ENCODE peak calls at places on chromosomes 12 and 14, in four cellular contexts. S is CD8-positive, alpha-beta T cell; F is gastrocnemius medialis; R is lung. M is an unnamed sample.

GRCh38 chr14:103091041-103091882 is 3.3 kb upstream of the EXOC3L4 start:
- DNase-seq in S (peak; percentile 83), F (no peak), R (peak; percentile 53), M (no peak)

GRCh38 chr14:52298795-52299194 is 15.3 kb upstream of the PTGER2 start:
- DNase-seq in S (no peak), F (no peak), R (no peak), M (no peak)

GRCh38 chr12:80299976-80300375 is 144.1 kb upstream of the PTPRQ start:
- DNase-seq in S (no peak), F (no peak), R (no peak), M (no peak)

GRCh38 chr12:96078281-96078761 is 42.9 kb upstream of the LTA4H start:
- DNase-seq in S (no peak), F (peak; percentile 25), R (peak; percentile 38), M (no peak)

GRCh38 chr14:35050652-35051051 is 4.6 kb downstream of the FAM177A1 start:
- DNase-seq in S (no peak), F (peak; percentile 47), R (no peak), M (peak; percentile 32)

GRCh38 chr12:31234955-31235867 is 90.7 kb downstream of the SINHCAF start:
- DNase-seq in S (no peak), F (no peak), R (no peak), M (peak; percentile 41)

GRCh38 chr14:75059642-75060041 is 4.2 kb downstream of the ACYP1 start:
- DNase-seq in S (no peak), F (no peak), R (no peak), M (no peak)

GRCh38 chr14:25351269-25351668 is 301.3 kb upstream of the STXBP6 start:
- DNase-seq in S (no peak), F (no peak), R (no peak), M (no peak)

GRCh38 chr12:11836964-11837286 is 187.5 kb downstream of the ETV6 start:
- DNase-seq in S (no peak), F (no peak), R (no peak), M (no peak)

GRCh38 chr14:98704441-98704840 is 567.6 kb downstream of the BCL11B start:
- DNase-seq in S (peak; percentile 77), F (no peak), R (no peak), M (no peak)

GRCh38 chr12:116592116-116592637 is 33.0 kb downstream of the MAP1LC3B2 start:
- DNase-seq in S (no peak), F (peak; percentile 17), R (peak; percentile 72), M (peak; percentile 89)

GRCh38 chr12:85405781-85406522 is 125.9 kb downstream of the ALX1 start:
- DNase-seq in S (no peak), F (no peak), R (no peak), M (no peak)

GRCh38 chr12:120879102-120879501 is 25.1 kb downstream of the SPPL3 start:
- DNase-seq in S (no peak), F (no peak), R (no peak), M (no peak)

GRCh38 chr14:52703225-52703624 is 3.8 kb upstream of the PSMC6 start:
- DNase-seq in S (no peak), F (no peak), R (peak; percentile 69), M (peak; percentile 89)

DNA sequence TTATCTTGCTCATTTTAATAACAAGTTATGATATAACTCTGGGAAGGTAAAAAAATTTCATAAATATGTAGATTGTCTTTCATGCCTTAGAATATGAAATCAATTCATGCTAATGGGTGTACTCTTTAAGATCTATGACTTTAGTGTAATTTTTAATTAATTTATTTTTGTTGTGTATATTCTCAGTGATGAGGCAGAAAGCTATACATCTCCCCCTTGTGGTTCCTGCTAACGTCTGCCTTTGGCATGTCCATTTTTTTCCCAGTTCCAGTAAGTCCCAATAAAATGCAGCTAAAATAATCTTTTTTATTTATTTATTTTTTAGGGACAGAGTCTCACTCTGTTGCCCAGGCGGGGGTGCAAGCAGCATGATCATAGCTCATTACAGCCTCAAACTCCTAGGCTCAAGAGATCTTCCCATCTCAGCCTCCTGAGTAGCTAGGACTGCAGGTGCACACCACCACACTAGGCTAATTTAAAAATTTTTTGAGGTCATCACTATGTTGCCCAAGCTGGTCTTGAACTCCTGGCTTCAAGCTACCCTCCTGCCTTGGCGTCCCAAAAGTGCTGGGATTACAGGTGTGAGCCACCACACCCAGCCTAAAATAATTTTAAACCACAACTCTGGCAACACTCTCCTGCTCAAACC is 3.3 kb upstream of the CHURC1 start:
- DNase-seq in S (no peak), F (no peak), R (no peak), M (no peak)
- H3K4me3 ChIP-seq in S (no peak overlapping the region), F (no peak overlapping the region), R (no peak overlapping the region), M (no peak overlapping the region)

DNA sequence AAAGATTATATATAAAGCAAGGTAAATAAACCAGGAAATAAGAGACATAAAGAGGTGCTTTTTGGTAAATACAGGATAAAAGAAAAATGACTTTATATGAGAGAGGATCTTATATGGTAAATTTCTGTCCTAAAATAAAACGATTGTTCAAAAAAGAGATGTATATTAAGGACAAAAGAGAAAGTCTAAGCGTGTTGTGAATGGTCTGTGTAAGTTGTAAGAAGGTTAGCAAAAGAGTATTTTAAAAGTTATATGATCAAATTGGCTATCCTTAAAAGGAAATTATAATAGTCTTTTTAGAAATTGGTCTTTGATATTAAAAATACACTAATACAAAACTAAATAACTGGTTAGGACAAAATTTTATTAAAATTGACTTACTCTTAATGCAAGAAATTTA is 14.1 kb upstream of the ACSM4 start:
- DNase-seq in S (no peak), F (no peak), R (no peak), M (no peak)
- H3K9me3 ChIP-seq in S (no peaks in the 10 kb centered on the region), F (no peaks in the 10 kb centered on the region), R (peaks cover 2% of the 10 kb centered on the region), M (peaks cover 9% of the 10 kb centered on the region)

DNA sequence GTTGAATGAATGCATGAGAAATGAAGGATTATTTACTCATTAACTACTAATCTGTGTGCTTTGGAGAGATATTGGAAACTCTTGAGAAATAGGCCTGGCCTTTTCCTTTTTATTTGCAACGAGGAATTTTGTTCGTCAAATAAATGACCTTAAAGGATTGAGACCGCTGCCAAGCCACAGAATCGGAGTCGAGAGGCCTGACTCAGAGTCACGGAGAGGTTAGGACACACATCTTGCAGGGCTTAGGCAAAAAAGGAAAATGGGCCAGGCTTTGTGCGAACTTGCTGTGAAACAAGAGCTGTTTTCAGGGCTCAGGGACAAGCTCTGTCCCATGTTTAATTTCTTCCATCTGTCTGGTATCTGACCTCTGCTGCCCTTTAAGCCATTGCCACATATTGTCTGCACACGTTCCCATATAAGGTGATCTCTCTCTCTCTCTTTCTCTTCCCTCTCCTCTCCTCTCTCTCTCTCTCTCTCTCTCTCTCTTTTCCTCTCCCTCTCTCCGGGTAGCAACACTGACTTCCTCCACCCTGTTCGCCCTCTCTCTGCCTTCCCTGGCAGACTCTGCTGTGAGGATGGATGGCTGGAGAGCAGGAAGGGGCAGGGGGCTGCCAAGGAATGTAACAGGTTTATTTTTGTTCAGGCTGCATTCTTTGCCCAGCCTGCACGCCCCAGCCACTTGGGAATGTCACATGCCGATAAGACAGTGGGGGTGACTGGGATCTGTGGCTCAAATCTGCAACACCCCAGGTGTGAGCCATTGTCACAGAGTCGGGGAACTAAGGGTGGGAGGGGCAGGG is 14.9 kb upstream of the IFT81 start:
- DNase-seq in S (no peak), F (peak; percentile 97), R (peak; percentile 89), M (peak; percentile 94)
- H3K4me3 ChIP-seq in S (no peak overlapping the region), F (peak overlapping the region; percentile 33), R (no peak overlapping the region), M (peak overlapping the region; percentile 17)

DNA sequence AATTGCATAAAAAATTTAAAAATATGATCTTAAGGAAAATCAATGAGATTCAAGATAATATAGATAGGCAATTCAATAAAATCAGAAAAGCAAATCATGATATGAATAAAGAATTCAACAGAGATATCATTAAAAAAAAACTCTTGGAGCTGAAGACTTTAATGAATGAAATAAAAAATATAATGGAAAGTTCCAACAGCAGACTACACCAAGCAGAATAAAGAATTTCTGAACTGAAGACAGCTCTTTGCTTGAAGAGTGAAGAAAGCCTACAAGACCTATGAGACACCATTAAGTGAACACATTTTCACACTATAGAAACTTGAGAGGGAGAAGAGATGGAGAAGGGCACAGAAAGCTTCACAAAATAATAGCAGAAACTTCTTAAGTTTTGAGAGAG is 45.9 kb downstream of the PLBD1 start:
- DNase-seq in S (no peak), F (no peak), R (no peak), M (no peak)
- H3K9me3 ChIP-seq in S (peaks cover 13% of the 10 kb centered on the region), F (peaks cover 7% of the 10 kb centered on the region), R (peaks cover 8% of the 10 kb centered on the region), M (peaks cover 10% of the 10 kb centered on the region)

DNA sequence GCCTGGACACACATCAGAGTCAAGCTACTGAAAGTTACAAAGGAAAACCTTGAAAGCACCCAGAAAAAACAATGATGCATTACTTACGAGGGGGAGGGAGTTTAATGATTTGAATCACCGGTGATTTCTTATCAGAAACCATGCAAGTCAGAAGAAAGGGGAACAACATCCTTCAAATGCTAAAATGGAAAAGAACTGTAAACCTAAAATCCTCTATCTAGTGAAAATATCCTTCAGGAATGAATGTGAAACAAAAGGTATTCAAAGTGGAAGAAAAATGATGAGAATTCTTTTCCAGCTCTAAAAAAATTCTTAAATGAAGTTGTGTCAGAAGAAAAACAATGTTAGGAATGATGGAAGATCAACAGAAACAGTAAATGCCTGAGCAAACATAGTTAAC is 16.8 kb downstream of the SCAF11 start:
- DNase-seq in S (no peak), F (no peak), R (no peak), M (no peak)
- H3K4me3 ChIP-seq in S (no peak overlapping the region), F (no peak overlapping the region), R (no peak overlapping the region), M (no peak overlapping the region)

GRCh38 chr14:20179880-20180279 is 10.8 kb upstream of the OR11G2 start:
- DNase-seq in S (no peak), F (no peak), R (no peak), M (no peak)
- H3K9me3 ChIP-seq in S (no peaks in the 10 kb centered on the region), F (no peaks in the 10 kb centered on the region), R (peaks cover 4% of the 10 kb centered on the region), M (no peaks in the 10 kb centered on the region)

DNA sequence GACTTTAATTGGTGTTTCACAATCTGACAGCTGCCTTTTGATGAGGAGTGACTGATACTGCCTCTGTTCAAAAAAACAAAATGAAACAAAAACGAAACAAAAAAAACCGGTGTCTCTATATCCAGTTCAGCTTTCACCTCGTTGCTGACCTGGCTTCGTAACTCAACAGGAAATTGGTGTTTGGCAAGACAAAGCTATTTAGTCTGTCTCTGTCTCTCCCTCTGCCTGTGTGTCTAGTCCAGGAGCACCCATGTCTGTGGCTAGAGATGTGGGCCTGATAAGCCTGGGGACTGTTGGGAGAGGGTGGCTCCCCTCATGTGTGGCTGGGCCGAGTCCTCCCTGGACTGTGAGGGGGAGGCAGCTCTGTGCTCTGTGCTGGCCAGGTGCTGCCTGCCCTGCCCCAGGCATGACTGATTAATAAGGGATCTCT is 11.3 kb downstream of the CACNA1C start:
- DNase-seq in S (peak; percentile 54), F (no peak), R (no peak), M (peak; percentile 19)
- H3K4me3 ChIP-seq in S (peak overlapping the region; percentile 35), F (no peak overlapping the region), R (no peak overlapping the region), M (peak overlapping the region; percentile 12)

M was measured in MG63.